ENCODE peak calls at places on chromosome 21, in five cellular contexts. One of them, this sample, is unnamed. For H3K4me1, the result is how much of the 10 kb centered on the place peaks cover.

GRCh38 chr21:36964832-36965719 is 1.4 kb downstream of the HLCS start:
- DNase-seq in cardiac muscle cell: no peak
- DNase-seq in CD8-positive, alpha-beta T cell: no peak
- DNase-seq in mesendoderm: peak
- DNase-seq in GM23338: no peak
- DNase-seq in this sample: no peak

GRCh38 chr21:38297193-38297592 is 40.4 kb downstream of the KCNJ15 start:
- DNase-seq in cardiac muscle cell: no peak
- DNase-seq in CD8-positive, alpha-beta T cell: no peak
- DNase-seq in mesendoderm: no peak
- DNase-seq in GM23338: no peak
- DNase-seq in this sample: peak

GRCh38 chr21:32096411-32096810 is 182.4 kb downstream of the MIS18A start:
- DNase-seq in cardiac muscle cell: peak
- DNase-seq in CD8-positive, alpha-beta T cell: no peak
- DNase-seq in mesendoderm: peak
- DNase-seq in GM23338: peak
- DNase-seq in this sample: peak

GRCh38 chr21:28781602-28782274 is 210.9 kb downstream of the LTN1 start:
- DNase-seq in cardiac muscle cell: peak
- DNase-seq in CD8-positive, alpha-beta T cell: no peak
- DNase-seq in mesendoderm: no peak
- DNase-seq in GM23338: peak
- DNase-seq in this sample: peak

GRCh38 chr21:23524685-23525084 is 2082.6 kb downstream of the MRPL39 start:
- DNase-seq in cardiac muscle cell: no peak
- DNase-seq in CD8-positive, alpha-beta T cell: no peak
- DNase-seq in mesendoderm: no peak
- DNase-seq in GM23338: no peak
- DNase-seq in this sample: no peak

GRCh38 chr21:46222436-46223116 is 6.0 kb downstream of the LSS start:
- DNase-seq in cardiac muscle cell: no peak
- DNase-seq in CD8-positive, alpha-beta T cell: no peak
- DNase-seq in mesendoderm: no peak
- DNase-seq in GM23338: no peak
- DNase-seq in this sample: no peak

GRCh38 chr21:29017639-29018237 is 1.4 kb downstream of the RWDD2B start:
- DNase-seq in cardiac muscle cell: peak
- DNase-seq in CD8-positive, alpha-beta T cell: no peak
- DNase-seq in mesendoderm: no peak
- DNase-seq in GM23338: no peak
- DNase-seq in this sample: peak

GRCh38 chr21:25995283-25995682 is 175.3 kb downstream of the APP start:
- DNase-seq in cardiac muscle cell: no peak
- DNase-seq in CD8-positive, alpha-beta T cell: no peak
- DNase-seq in mesendoderm: no peak
- DNase-seq in GM23338: no peak
- DNase-seq in this sample: no peak

GRCh38 chr21:27190601-27191000 is 223.7 kb upstream of the ADAMTS5 start:
- DNase-seq in cardiac muscle cell: peak
- DNase-seq in CD8-positive, alpha-beta T cell: no peak
- DNase-seq in mesendoderm: no peak
- DNase-seq in GM23338: no peak
- DNase-seq in this sample: no peak

GRCh38 chr21:46057111-46057709 is 40.7 kb upstream of the COL6A2 start:
- DNase-seq in cardiac muscle cell: no peak
- DNase-seq in CD8-positive, alpha-beta T cell: peak
- DNase-seq in mesendoderm: no peak
- DNase-seq in GM23338: no peak
- DNase-seq in this sample: no peak

GRCh38 chr21:14215971-14216621 is at the start of gene RBM11:
- DNase-seq in cardiac muscle cell: peak
- DNase-seq in CD8-positive, alpha-beta T cell: peak
- DNase-seq in mesendoderm: peak
- DNase-seq in GM23338: peak
- DNase-seq in this sample: peak

GRCh38 chr21:31503939-31504338 is 155.6 kb upstream of the SOD1 start:
- DNase-seq in cardiac muscle cell: no peak
- DNase-seq in CD8-positive, alpha-beta T cell: no peak
- DNase-seq in mesendoderm: no peak
- DNase-seq in GM23338: no peak
- DNase-seq in this sample: no peak

GRCh38 chr21:30684506-30684905 is 34.1 kb downstream of the KRTAP21-3 start:
- DNase-seq in cardiac muscle cell: no peak
- DNase-seq in CD8-positive, alpha-beta T cell: no peak
- DNase-seq in mesendoderm: no peak
- DNase-seq in GM23338: no peak
- DNase-seq in this sample: no peak

GRCh38 chr21:36976882-36977651 is 10.6 kb upstream of the HLCS start:
- DNase-seq in cardiac muscle cell: peak
- DNase-seq in CD8-positive, alpha-beta T cell: no peak
- DNase-seq in mesendoderm: peak
- DNase-seq in GM23338: peak
- DNase-seq in this sample: peak

GRCh38 chr21:39033878-39034589 is 149.2 kb downstream of the PSMG1 start:
- DNase-seq in cardiac muscle cell: peak
- DNase-seq in CD8-positive, alpha-beta T cell: no peak
- DNase-seq in mesendoderm: no peak
- DNase-seq in GM23338: no peak
- DNase-seq in this sample: peak

GRCh38 chr21:18468775-18469174 is 65.2 kb upstream of the TMPRSS15 start:
- DNase-seq in cardiac muscle cell: no peak
- DNase-seq in CD8-positive, alpha-beta T cell: no peak
- DNase-seq in mesendoderm: no peak
- DNase-seq in GM23338: no peak
- DNase-seq in this sample: no peak

GRCh38 chr21:46039891-46040660 is 57.8 kb upstream of the COL6A2 start:
- DNase-seq in cardiac muscle cell: no peak
- DNase-seq in CD8-positive, alpha-beta T cell: no peak
- DNase-seq in mesendoderm: no peak
- DNase-seq in GM23338: no peak
- DNase-seq in this sample: no peak

GRCh38 chr21:33433425-33434114 is 30.4 kb downstream of the IFNGR2 start:
- DNase-seq in cardiac muscle cell: no peak
- DNase-seq in CD8-positive, alpha-beta T cell: no peak
- DNase-seq in mesendoderm: no peak
- DNase-seq in GM23338: no peak
- DNase-seq in this sample: no peak

GRCh38 chr21:43911015-43911934 is 46.3 kb downstream of the AGPAT3 start:
- DNase-seq in cardiac muscle cell: peak
- DNase-seq in CD8-positive, alpha-beta T cell: no peak
- DNase-seq in mesendoderm: no peak
- DNase-seq in GM23338: no peak
- DNase-seq in this sample: no peak

GRCh38 chr21:46567348-46567747 is 37.5 kb downstream of the S100B start:
- DNase-seq in cardiac muscle cell: no peak
- DNase-seq in CD8-positive, alpha-beta T cell: no peak
- DNase-seq in mesendoderm: no peak
- DNase-seq in GM23338: no peak
- DNase-seq in this sample: no peak

GRCh38 chr21:37057614-37058013 is 15.3 kb downstream of the PIGP start:
- DNase-seq in cardiac muscle cell: no peak
- DNase-seq in CD8-positive, alpha-beta T cell: no peak
- DNase-seq in mesendoderm: no peak
- DNase-seq in GM23338: no peak
- DNase-seq in this sample: no peak

GRCh38 chr21:41428311-41428710 is 2.3 kb downstream of the MX1 start:
- DNase-seq in cardiac muscle cell: no peak
- DNase-seq in CD8-positive, alpha-beta T cell: peak
- DNase-seq in mesendoderm: no peak
- DNase-seq in GM23338: no peak
- DNase-seq in this sample: no peak

GRCh38 chr21:41428847-41429246 is 2.8 kb downstream of the MX1 start:
- DNase-seq in cardiac muscle cell: no peak
- DNase-seq in CD8-positive, alpha-beta T cell: peak
- DNase-seq in mesendoderm: no peak
- DNase-seq in GM23338: no peak
- DNase-seq in this sample: no peak

GRCh38 chr21:41426656-41427311 is 745 bp downstream of the MX1 start:
- DNase-seq in cardiac muscle cell: no peak
- DNase-seq in CD8-positive, alpha-beta T cell: peak
- DNase-seq in mesendoderm: no peak
- DNase-seq in GM23338: peak
- DNase-seq in this sample: no peak

GRCh38 chr21:41425954-41426655 is at the start of gene MX1:
- DNase-seq in cardiac muscle cell: peak
- DNase-seq in CD8-positive, alpha-beta T cell: peak
- DNase-seq in mesendoderm: peak
- DNase-seq in GM23338: peak
- DNase-seq in this sample: peak

DNA sequence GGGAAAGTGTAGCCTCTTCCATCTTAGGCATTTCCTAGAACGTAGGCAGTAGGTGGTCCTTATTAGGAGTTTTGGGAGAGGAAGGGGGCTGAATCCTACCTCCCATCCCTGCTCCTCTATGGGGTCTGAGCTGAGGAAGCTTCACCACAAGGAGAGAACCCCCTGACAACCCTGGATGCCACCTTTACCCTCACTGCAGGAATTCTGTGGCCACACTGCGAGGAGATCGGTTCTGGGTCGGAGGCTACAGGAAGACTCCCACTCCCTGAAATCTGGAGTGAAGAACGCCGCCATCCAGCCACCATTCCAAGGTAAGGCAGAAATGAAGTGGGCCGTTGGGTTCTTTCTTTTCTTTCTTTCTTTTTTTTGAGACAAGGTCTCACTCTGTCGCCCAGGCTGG is 1.5 kb downstream of the MX1 start:
- DNase-seq in cardiac muscle cell: no peak
- DNase-seq in CD8-positive, alpha-beta T cell: peak
- DNase-seq in mesendoderm: no peak
- DNase-seq in GM23338: no peak
- DNase-seq in this sample: no peak
- H3K4me1 ChIP-seq in cardiac muscle cell: under half
- H3K4me1 ChIP-seq in CD8-positive, alpha-beta T cell: under half
- H3K4me1 ChIP-seq in mesendoderm: under half
- H3K4me1 ChIP-seq in GM23338: under half
- H3K4me1 ChIP-seq in this sample: under half

DNA sequence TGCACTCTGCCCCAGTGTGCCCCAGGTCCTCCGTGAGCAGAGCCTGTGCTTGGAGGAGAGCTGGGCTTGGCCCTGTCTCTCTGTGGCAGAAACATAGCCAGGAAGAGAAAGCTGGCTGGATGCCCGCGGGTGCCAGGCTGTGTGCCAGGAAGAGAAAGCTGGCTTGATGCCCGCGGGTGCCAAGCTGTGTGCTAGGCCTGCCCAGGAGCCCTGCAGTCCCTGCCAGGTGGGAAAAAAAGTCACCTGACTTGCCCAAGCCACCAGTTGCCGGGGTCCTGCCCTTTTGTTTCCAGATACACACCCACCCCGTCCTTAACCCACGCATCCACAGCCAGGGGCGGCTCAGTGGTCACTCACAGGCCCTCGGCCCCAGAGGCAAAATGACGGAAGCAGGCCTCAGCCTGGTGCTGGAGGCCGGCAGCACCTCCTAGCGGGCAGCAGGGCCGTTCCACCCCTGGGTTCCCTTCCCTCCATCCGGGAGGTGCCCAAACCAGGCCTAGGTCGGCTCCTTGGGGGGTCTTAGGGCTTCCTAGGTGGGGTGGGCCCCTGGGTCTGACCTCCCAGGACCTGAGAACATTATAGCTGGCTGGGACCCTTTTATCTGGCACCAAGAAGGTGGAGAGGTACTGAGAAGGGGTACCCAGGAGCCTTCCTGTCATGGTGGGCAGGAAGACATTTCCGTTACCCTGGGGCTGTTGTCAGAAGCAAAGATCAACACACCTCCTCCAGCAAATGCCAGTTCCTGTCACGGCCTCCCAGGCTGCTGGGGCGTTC is 9.1 kb downstream of the ITGB2 start:
- DNase-seq in cardiac muscle cell: no peak
- DNase-seq in CD8-positive, alpha-beta T cell: peak
- DNase-seq in mesendoderm: no peak
- DNase-seq in GM23338: no peak
- DNase-seq in this sample: peak
- H3K4me1 ChIP-seq in cardiac muscle cell: under half
- H3K4me1 ChIP-seq in CD8-positive, alpha-beta T cell: half or more
- H3K4me1 ChIP-seq in mesendoderm: under half
- H3K4me1 ChIP-seq in GM23338: under half
- H3K4me1 ChIP-seq in this sample: under half

DNA sequence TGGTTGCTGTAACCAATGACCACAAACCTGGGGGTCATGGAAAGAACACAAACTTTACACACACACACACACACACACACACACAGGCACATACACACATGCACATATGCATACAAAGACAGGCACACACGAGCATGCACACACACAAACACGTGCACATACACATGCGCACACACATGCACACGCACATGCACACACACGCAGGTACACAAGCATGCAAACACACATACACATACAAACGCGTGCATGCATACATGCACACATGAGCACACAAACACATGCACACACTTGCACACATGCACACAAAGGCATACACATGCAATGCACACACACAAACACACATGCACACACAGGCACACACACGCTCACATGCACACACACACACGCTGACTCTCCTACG is 44.0 kb downstream of the UBASH3A start:
- DNase-seq in cardiac muscle cell: no peak
- DNase-seq in CD8-positive, alpha-beta T cell: no peak
- DNase-seq in mesendoderm: no peak
- DNase-seq in GM23338: no peak
- DNase-seq in this sample: no peak
- H3K4me1 ChIP-seq in cardiac muscle cell: under half
- H3K4me1 ChIP-seq in CD8-positive, alpha-beta T cell: under half
- H3K4me1 ChIP-seq in mesendoderm: under half
- H3K4me1 ChIP-seq in GM23338: under half
- H3K4me1 ChIP-seq in this sample: under half

DNA sequence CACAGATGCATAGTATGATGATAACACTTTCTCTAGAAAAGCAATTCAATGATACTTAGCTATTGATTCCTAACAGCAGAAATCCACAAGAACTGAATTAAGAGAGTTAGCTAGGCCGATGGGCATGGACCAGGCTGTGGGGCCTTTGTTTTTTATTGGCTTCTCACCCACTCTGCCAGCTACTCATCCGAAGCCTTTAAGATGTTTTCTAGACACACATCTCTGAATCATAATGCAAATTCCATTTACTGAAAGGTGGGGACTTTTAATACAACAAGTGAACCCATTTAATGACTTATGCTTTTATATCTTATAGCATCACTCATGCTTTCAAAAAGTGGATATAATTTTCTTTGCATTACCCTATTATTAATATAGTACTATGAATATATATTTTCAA is 170.2 kb downstream of the RUNX1 start:
- DNase-seq in cardiac muscle cell: no peak
- DNase-seq in CD8-positive, alpha-beta T cell: no peak
- DNase-seq in mesendoderm: no peak
- DNase-seq in GM23338: no peak
- DNase-seq in this sample: no peak
- H3K4me1 ChIP-seq in cardiac muscle cell: under half
- H3K4me1 ChIP-seq in CD8-positive, alpha-beta T cell: under half
- H3K4me1 ChIP-seq in mesendoderm: under half
- H3K4me1 ChIP-seq in GM23338: under half
- H3K4me1 ChIP-seq in this sample: under half